ENCODE peak calls at places on chromosomes 4 and X, in six cellular contexts. E, I, O, Y, G and X are unnamed samples.

GRCh38 chr4:147340547-147341225 is 140.2 kb upstream of the EDNRA start:
- DNase-seq in E (no peak), I (peak; percentile 42), O (no peak), Y (no peak), G (no peak), X (peak; percentile 62)

GRCh38 chr4:27407616-27408015 is 547.0 kb downstream of the STIM2 start:
- DNase-seq in E (no peak), I (no peak), O (no peak), Y (no peak), G (no peak), X (no peak)

GRCh38 chrX:9341305-9342201 is 123.3 kb upstream of the TBL1X start:
- DNase-seq in E (peak; percentile 37), I (peak; percentile 70), O (peak; percentile 72), Y (peak; percentile 62), G (peak; percentile 88), X (peak; percentile 62)

GRCh38 chr4:3290476-3290875 is 2.3 kb upstream of the RGS12 start:
- DNase-seq in E (no peak), I (no peak), O (peak; percentile 22), Y (no peak), G (no peak), X (no peak)

GRCh38 chr4:41257257-41257900 is 651 bp downstream of the UCHL1 start:
- DNase-seq in E (peak; percentile 66), I (peak; percentile 45), O (peak; percentile 32), Y (peak; percentile 13), G (peak; percentile 86), X (peak; percentile 63)

GRCh38 chrX:22351966-22352365 is 79.3 kb downstream of the CBLL2 start:
- DNase-seq in E (no peak), I (peak; percentile 1), O (no peak), Y (no peak), G (no peak), X (no peak)

GRCh38 chr4:45294464-45294863 is 568.1 kb upstream of the GNPDA2 start:
- DNase-seq in E (no peak), I (no peak), O (no peak), Y (no peak), G (no peak), X (no peak)

GRCh38 chr4:53431052-53431451 is 53.6 kb downstream of the FIP1L1 start:
- DNase-seq in E (no peak), I (no peak), O (no peak), Y (no peak), G (no peak), X (no peak)

GRCh38 chr4:166662266-166662843 is 571.9 kb downstream of the SPOCK3 start:
- DNase-seq in E (no peak), I (no peak), O (no peak), Y (no peak), G (no peak), X (no peak)